ENCODE peak calls at places on chromosome 16, in ten cellular contexts. A is fibroblast of pulmonary artery, Q is endothelial cell, Z is cardiac fibroblast, L is GM23338, X is foreskin keratinocyte, P is GM12865, F is tibial nerve, M is AG04450, H is HCT116. D is an unnamed sample.

GRCh38 chr16:57810197-57811024 is 8.1 kb upstream of the KIFC3 start:
- DNase-seq in M (no peak), Q (peak), X (peak), L (peak), A (peak), H (peak), Z (peak), P (peak), F (peak), D (peak)

GRCh38 chr16:7456221-7456620 is 123.6 kb downstream of the RBFOX1 start:
- DNase-seq in A (no peak), F (no peak), P (no peak), L (no peak), H (no peak), X (no peak), Z (no peak), Q (no peak), M (no peak), D (no peak)

GRCh38 chr16:67941469-67942199 is 2.3 kb downstream of the LCAT start:
- DNase-seq in L (no peak), X (no peak), P (no peak), H (no peak), Q (no peak), A (no peak), Z (no peak), M (no peak), F (no peak), D (no peak)

GRCh38 chr16:58025351-58026138 is at the start of gene MMP15:
- DNase-seq in Q (peak), M (no peak), A (peak), H (peak), P (peak), Z (peak), X (peak), F (no peak), L (peak), D (peak)

GRCh38 chr16:59635674-59636073 is 901.6 kb upstream of the GOT2 start:
- DNase-seq in X (peak), P (no peak), M (no peak), F (no peak), A (peak), L (no peak), H (no peak), Z (peak), Q (no peak), D (no peak)

GRCh38 chr16:52434224-52434623 is 112.7 kb downstream of the TOX3 start:
- DNase-seq in Z (no peak), Q (no peak), X (no peak), P (no peak), F (no peak), A (no peak), L (no peak), H (no peak), M (no peak), D (no peak)

GRCh38 chr16:55364811-55365210 is 40.8 kb downstream of the IRX6 start:
- DNase-seq in F (no peak), H (no peak), M (no peak), P (no peak), L (no peak), Q (no peak), X (no peak), Z (no peak), A (no peak), D (no peak)

GRCh38 chr16:11160676-11161115 is 95.3 kb downstream of the SOCS1 start:
- DNase-seq in P (no peak), M (no peak), X (no peak), F (no peak), Q (no peak), H (no peak), L (no peak), Z (peak), A (no peak), D (no peak)

GRCh38 chr16:11439790-11440656 is 94.8 kb downstream of the RMI2 start:
- DNase-seq in L (peak), Z (no peak), Q (no peak), M (no peak), A (no peak), F (no peak), X (no peak), H (no peak), P (no peak), D (no peak)

GRCh38 chr16:30054959-30055553 is 10.5 kb upstream of the ALDOA start:
- DNase-seq in F (no peak), X (peak), Z (no peak), H (no peak), L (peak), M (no peak), A (no peak), Q (peak), P (peak), D (peak)
- TF ChIP-seq CTCF in F (peak), X (peak), Z (peak), H (peak), L (peak), M (peak), A (peak), Q (peak), P (peak), D (peak)

GRCh38 chr16:30113031-30113710 is at the start of gene GDPD3:
- DNase-seq in Q (no peak), X (no peak), A (no peak), Z (no peak), F (no peak), M (no peak), P (no peak), H (no peak), L (no peak), D (no peak)

GRCh38 chr16:30113711-30114333 is 485 bp upstream of the GDPD3 start:
- DNase-seq in A (no peak), Z (peak), H (no peak), Q (no peak), L (no peak), X (no peak), F (no peak), P (no peak), M (no peak), D (no peak)

GRCh38 chr16:30114411-30114810 is 1.1 kb upstream of the GDPD3 start:
- DNase-seq in L (no peak), A (no peak), X (no peak), P (no peak), H (no peak), Z (no peak), M (no peak), F (no peak), Q (no peak), D (no peak)

GRCh38 chr16:30110661-30111060 is 2.7 kb downstream of the GDPD3 start:
- DNase-seq in Q (no peak), H (no peak), F (no peak), Z (no peak), X (no peak), A (no peak), L (no peak), M (no peak), P (no peak), D (no peak)

DNA sequence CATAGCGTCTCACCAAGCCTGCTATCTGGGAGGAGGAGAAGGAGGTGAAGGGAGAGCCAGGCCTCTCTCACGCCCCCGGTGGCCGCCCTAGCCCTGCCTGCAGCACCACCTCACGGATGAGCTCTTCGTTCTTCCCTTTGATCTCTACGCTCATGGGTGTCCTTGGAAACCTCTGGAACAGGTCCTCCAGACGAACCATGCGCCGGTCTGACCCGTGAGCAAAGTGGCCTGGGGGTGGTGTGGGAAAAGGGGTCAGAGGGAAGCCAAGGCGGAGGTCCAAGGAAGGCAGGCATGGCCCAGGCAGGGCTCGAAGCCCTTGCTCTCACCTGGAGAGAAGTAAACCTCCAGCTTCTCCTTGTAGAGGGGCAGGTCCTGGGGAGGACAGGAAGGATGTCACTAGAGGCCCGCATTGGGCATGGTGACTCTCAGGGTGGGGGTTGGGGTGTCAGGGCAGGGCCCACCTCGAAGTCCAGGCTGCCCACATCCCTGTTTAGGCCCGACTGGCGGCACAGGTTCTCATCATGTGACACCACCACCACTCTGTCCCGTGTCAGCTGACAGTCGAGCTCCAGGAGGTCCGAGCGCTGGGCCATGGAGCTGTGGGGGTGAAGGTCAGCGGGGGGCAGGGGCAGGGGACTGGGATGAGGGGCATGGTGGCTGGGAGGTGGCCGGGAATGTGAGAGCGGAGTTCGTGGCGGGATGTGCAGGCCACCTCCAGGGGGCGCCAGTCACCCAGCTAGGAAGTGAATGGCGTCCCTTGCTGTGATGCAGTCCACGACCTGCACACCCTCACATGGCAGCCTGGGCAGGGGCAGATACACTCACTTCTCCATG is 923 bp downstream of the GDPD3 start:
- DNase-seq in Z (peak), P (peak), L (peak), Q (peak), X (no peak), A (peak), M (no peak), F (no peak), H (no peak), D (peak)
- TF ChIP-seq CTCF in Z (peak), P (peak), L (peak), Q (peak), X (peak), A (peak), M (peak), F (peak), H (peak), D (peak)

GRCh38 chr16:48681520-48681919 is 71.5 kb upstream of the N4BP1 start:
- DNase-seq in F (no peak), L (no peak), H (no peak), P (no peak), M (no peak), Q (no peak), Z (no peak), A (no peak), X (no peak), D (no peak)
- TF ChIP-seq CTCF in F (no peak), L (no peak), H (peak), P (no peak), M (no peak), Q (peak), Z (no peak), A (no peak), X (peak), D (no peak)

DNA sequence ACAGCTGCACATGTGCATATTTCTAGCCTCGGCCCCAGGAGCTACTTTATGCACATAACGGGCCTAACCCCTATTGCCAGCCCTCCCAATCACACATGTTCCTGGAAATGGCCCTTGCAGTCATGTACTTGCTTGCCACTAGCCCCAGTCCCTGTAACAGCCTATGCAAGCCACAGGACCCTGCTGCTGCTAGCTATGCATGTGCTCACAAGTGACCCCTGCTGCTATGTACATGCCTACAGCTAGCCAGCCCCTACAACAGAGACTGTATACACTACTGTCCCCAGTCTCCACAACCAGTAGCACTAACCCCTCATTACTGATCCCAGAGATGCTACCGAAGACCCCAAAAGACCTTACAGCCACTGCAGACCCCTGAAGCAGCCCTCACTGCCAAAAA is 1437.2 kb downstream of the CDH11 start:
- DNase-seq in X (no peak), Z (no peak), F (no peak), Q (no peak), A (no peak), L (peak), H (no peak), M (no peak), P (no peak), D (no peak)
- TF ChIP-seq CTCF in X (no peak), Z (no peak), F (no peak), Q (no peak), A (no peak), L (peak), H (no peak), M (no peak), P (no peak), D (no peak)

DNA sequence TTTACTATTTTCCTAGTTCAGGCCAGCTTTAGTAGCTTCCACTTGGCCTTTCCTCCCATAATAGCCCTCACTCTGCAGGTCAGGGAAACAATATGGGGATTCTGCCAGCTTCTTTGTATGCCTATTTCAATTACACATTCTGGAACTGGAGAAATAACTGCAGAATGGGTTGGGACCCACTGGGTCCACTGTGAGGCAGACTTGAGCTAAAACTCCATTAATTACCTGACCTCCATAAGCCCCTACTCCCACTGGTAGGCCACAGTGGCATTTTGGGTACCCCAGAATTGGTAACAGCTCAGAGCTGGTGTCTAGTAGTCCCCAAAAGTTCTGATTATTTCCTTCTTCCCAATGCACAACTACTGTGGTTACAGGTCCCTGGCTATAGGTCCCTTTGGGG is 16.7 kb upstream of the TENT4B start:
- DNase-seq in Q (no peak), P (no peak), H (no peak), F (no peak), L (peak), Z (no peak), A (no peak), X (no peak), M (no peak), D (no peak)
- TF ChIP-seq CTCF in Q (no peak), P (peak), H (no peak), F (no peak), L (peak), Z (no peak), A (peak), X (peak), M (no peak), D (peak)

GRCh38 chr16:87276091-87276561 is 41.1 kb downstream of the C16orf95 start:
- DNase-seq in P (no peak), H (no peak), M (no peak), F (no peak), X (no peak), L (no peak), Z (no peak), Q (no peak), A (no peak), D (no peak)
- TF ChIP-seq CTCF in P (no peak), H (no peak), M (no peak), F (no peak), X (no peak), L (no peak), Z (no peak), Q (no peak), A (no peak), D (no peak)

DNA sequence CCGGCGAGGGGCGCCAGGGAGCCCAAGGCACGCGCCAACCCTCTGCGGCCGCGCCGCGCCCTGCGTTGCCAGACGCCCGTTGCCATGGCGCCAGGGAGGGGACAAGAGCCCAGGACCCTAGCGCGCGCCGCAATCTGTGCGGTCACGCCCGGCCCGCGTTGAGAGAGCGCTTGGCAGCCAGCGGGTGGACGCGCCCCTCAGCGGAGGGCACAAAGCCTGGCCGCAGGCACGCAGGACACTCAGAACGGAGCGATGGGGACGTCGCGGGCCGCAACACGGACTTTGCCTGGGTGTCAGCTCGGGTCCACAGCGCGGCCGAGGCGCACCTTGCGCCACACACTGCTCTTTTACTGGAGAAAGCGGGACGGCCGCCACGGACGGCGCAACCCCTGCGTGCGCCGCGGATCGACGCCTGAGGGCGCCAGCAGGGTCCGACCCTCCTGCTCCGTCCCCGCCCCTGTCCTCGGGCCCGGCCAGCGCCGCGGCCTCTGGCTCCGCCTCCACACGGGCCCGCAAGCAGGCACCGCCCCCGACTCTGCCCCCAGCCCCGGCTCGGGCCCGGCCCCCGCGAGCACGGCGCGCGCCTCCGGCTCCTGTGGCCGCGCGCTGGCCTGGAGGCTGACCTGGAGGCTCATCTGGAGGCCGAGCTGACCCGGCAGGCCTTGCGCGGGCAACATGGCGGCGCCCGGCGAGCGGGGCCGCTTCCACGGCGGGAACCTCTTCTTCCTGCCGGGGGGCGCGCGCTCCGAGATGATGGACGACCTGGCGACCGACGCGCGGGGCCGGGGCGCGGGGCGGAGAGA is at the start of gene GFER:
- DNase-seq in M (peak), L (peak), X (peak), F (peak), H (peak), Q (peak), Z (peak), A (peak), P (peak), D (peak)
- TF ChIP-seq CTCF in M (peak), L (peak), X (peak), F (peak), H (peak), Q (peak), Z (peak), A (peak), P (peak), D (peak)

GRCh38 chr16:3113765-3114479 is 1.5 kb downstream of the ZNF205 start:
- DNase-seq in F (no peak), P (no peak), M (no peak), L (no peak), Z (no peak), A (no peak), X (no peak), H (no peak), Q (no peak), D (no peak)
- TF ChIP-seq CTCF in F (no peak), P (no peak), M (no peak), L (peak), Z (no peak), A (no peak), X (no peak), H (no peak), Q (no peak), D (no peak)

D was measured in GM13977.